ENCODE peak calls at places on chromosome 1, in four cellular contexts. T is AG10803, S is GDM1, I is HEK293T. O is an unnamed sample.

GRCh38 chr1:209328178-209328577 is 255.3 kb upstream of the CAMK1G start:
- DNase-seq in T (peak), S (no peak), I (no peak), O (no peak)

GRCh38 chr1:98991127-98992003 is 13.3 kb downstream of the PLPPR5 start:
- DNase-seq in I (peak), T (peak), S (no peak), O (no peak)

GRCh38 chr1:6490181-6491075 is 1.0 kb downstream of the PLEKHG5 start:
- DNase-seq in S (no peak), T (peak), I (peak), O (peak)

GRCh38 chr1:3093928-3094626 is 25.1 kb downstream of the PRDM16 start:
- DNase-seq in S (peak), T (no peak), I (no peak), O (no peak)

GRCh38 chr1:155191904-155192303 is 15.8 kb downstream of the THBS3 start:
- DNase-seq in T (no peak), S (no peak), I (no peak), O (no peak)

GRCh38 chr1:59766463-59766862 is 48.3 kb upstream of the HOOK1 start:
- DNase-seq in T (peak), S (no peak), I (no peak), O (no peak)

GRCh38 chr1:7943295-7943694 is 2.7 kb upstream of the TNFRSF9 start:
- DNase-seq in T (no peak), I (no peak), S (no peak), O (no peak)

GRCh38 chr1:9715536-9716226 is 64.2 kb downstream of the PIK3CD start:
- DNase-seq in I (no peak), T (no peak), S (no peak), O (no peak)

GRCh38 chr1:155976062-155976912 is 2.1 kb downstream of the ARHGEF2 start:
- DNase-seq in S (peak), I (peak), T (peak), O (peak)

GRCh38 chr1:210438928-210439841 is 110.5 kb downstream of the HHAT start:
- DNase-seq in I (no peak), T (peak), S (no peak), O (peak)

GRCh38 chr1:179151908-179152682 is 70.2 kb downstream of the TOR3A start:
- DNase-seq in S (no peak), T (no peak), I (no peak), O (no peak)

GRCh38 chr1:165444897-165445370 is at the start of gene RXRG:
- DNase-seq in T (peak), I (peak), S (no peak), O (no peak)

GRCh38 chr1:199646761-199647160 is 380.7 kb upstream of the NR5A2 start:
- DNase-seq in I (no peak), T (no peak), S (no peak), O (no peak)

GRCh38 chr1:206909167-206909882 is 12.1 kb downstream of the IL24 start:
- DNase-seq in T (no peak), S (no peak), I (peak), O (peak)

GRCh38 chr1:157558119-157558518 is 5.8 kb upstream of the FCRL5 start:
- DNase-seq in S (no peak), T (no peak), I (no peak), O (no peak)

O was measured in hepatic stellate cell.